ENCODE peak calls at places on chromosomes 3 and 15, in seven cellular contexts. W is heart right ventricle; D is substantia nigra; I is IMR-90; Q is CD4-positive, alpha-beta memory T cell; Y is CD8-positive, alpha-beta memory T cell; K is K562. X is an unnamed sample.

GRCh38 chr3:99625643-99626414 is 12.6 kb upstream of the COL8A1 start:
- DNase-seq in W (no peak), D (no peak), I (peak), Q (no peak), Y (no peak), K (no peak), X (no peak)

GRCh38 chr3:99895706-99896441 is 78.2 kb downstream of the CMSS1 start:
- DNase-seq in W (no peak), D (no peak), I (peak), Q (no peak), Y (no peak), K (no peak), X (peak)

GRCh38 chr15:57485869-57486268 is 105.8 kb upstream of the MYZAP start:
- DNase-seq in W (no peak), D (no peak), I (peak), Q (no peak), Y (no peak), K (no peak), X (peak)

GRCh38 chr3:24683511-24684384 is 189.1 kb upstream of the THRB start:
- DNase-seq in W (no peak), D (no peak), I (peak), Q (no peak), Y (no peak), K (peak), X (peak)

GRCh38 chr3:43921056-43921455 is 230.3 kb downstream of the ABHD5 start:
- DNase-seq in W (no peak), D (no peak), I (no peak), Q (no peak), Y (no peak), K (no peak), X (no peak)

GRCh38 chr15:89578146-89578545 is 2.9 kb downstream of the TICRR start:
- DNase-seq in W (no peak), D (no peak), I (no peak), Q (no peak), Y (no peak), K (no peak), X (no peak)

GRCh38 chr15:19973718-19974117 is 567.9 kb downstream of the GOLGA6L6 start:
- DNase-seq in W (no peak), D (no peak), I (no peak), Q (no peak), Y (no peak), K (peak), X (no peak)

GRCh38 chr15:40595219-40595618 is 1.2 kb downstream of the KNL1 start:
- DNase-seq in W (no peak), D (no peak), I (no peak), Q (no peak), Y (no peak), K (no peak), X (peak)

GRCh38 chr3:17674082-17674686 is 68.2 kb downstream of the TBC1D5 start:
- DNase-seq in W (no peak), D (no peak), I (no peak), Q (no peak), Y (no peak), K (no peak), X (no peak)

GRCh38 chr15:71679223-71680078 is 130.9 kb upstream of the NR2E3 start:
- DNase-seq in W (no peak), D (no peak), I (peak), Q (no peak), Y (no peak), K (no peak), X (no peak)

GRCh38 chr3:66038726-66039589 is at the start of gene MAGI1:
- DNase-seq in W (peak), D (peak), I (peak), Q (no peak), Y (no peak), K (peak), X (peak)

GRCh38 chr15:36948982-36949381 is 151.4 kb downstream of the MEIS2 start:
- DNase-seq in W (no peak), D (no peak), I (no peak), Q (no peak), Y (no peak), K (no peak), X (no peak)

GRCh38 chr3:49805884-49806701 is 3.0 kb downstream of the INKA1 start:
- DNase-seq in W (peak), D (no peak), I (no peak), Q (no peak), Y (peak), K (peak), X (no peak)

GRCh38 chr15:95302206-95302605 is 1028.3 kb upstream of the NR2F2 start:
- DNase-seq in W (no peak), D (no peak), I (no peak), Q (peak), Y (no peak), K (no peak), X (no peak)

GRCh38 chr3:16132926-16133325 is 41.6 kb upstream of the GALNT15 start:
- DNase-seq in W (peak), D (no peak), I (peak), Q (no peak), Y (no peak), K (no peak), X (no peak)

GRCh38 chr3:78751266-78751665 is 1016.5 kb downstream of the ROBO1 start:
- DNase-seq in W (no peak), D (no peak), I (peak), Q (no peak), Y (no peak), K (no peak), X (peak)

GRCh38 chr3:108420926-108421325 is 89.5 kb downstream of the MYH15 start:
- DNase-seq in W (no peak), D (no peak), I (peak), Q (no peak), Y (no peak), K (no peak), X (peak)

GRCh38 chr3:128426128-128426921 is 40.4 kb downstream of the DNAJB8 start:
- DNase-seq in W (peak), D (peak), I (no peak), Q (peak), Y (peak), K (peak), X (no peak)

GRCh38 chr15:27826902-27827321 is 272.2 kb downstream of the OCA2 start:
- DNase-seq in W (no peak), D (no peak), I (peak), Q (no peak), Y (no peak), K (no peak), X (no peak)

GRCh38 chr3:175149675-175150074 is 290.5 kb downstream of the NAALADL2 start:
- DNase-seq in W (no peak), D (no peak), I (peak), Q (no peak), Y (no peak), K (no peak), X (peak)

GRCh38 chr15:39919740-39920509 is at the start of gene GPR176:
- DNase-seq in W (peak), D (no peak), I (peak), Q (peak), Y (peak), K (no peak), X (peak)

GRCh38 chr3:169573129-169573528 is 90.4 kb downstream of the MECOM start:
- DNase-seq in W (no peak), D (no peak), I (no peak), Q (no peak), Y (no peak), K (no peak), X (no peak)

GRCh38 chr3:123286308-123287023 is 84.7 kb downstream of the SEC22A start:
- DNase-seq in W (no peak), D (no peak), I (peak), Q (peak), Y (no peak), K (peak), X (peak)

GRCh38 chr3:128518587-128519490 is 25.8 kb upstream of the GATA2 start:
- DNase-seq in W (no peak), D (no peak), I (no peak), Q (no peak), Y (no peak), K (no peak), X (no peak)

GRCh38 chr3:130488288-130488687 is 28.7 kb upstream of the COL6A6 start:
- DNase-seq in W (no peak), D (no peak), I (no peak), Q (no peak), Y (no peak), K (no peak), X (no peak)

GRCh38 chr3:72698154-72698917 is 149.9 kb downstream of the SHQ1 start:
- DNase-seq in W (no peak), D (no peak), I (no peak), Q (no peak), Y (no peak), K (no peak), X (no peak)

GRCh38 chr15:40322531-40323238 is 807 bp upstream of the INAFM2 start:
- DNase-seq in W (no peak), D (no peak), I (no peak), Q (no peak), Y (no peak), K (no peak), X (no peak)

GRCh38 chr3:192482809-192483208 is 244.5 kb downstream of the FGF12 start:
- DNase-seq in W (no peak), D (no peak), I (no peak), Q (no peak), Y (no peak), K (no peak), X (no peak)

GRCh38 chr3:16975083-16975482 is 90.3 kb downstream of the PLCL2 start:
- DNase-seq in W (no peak), D (no peak), I (no peak), Q (no peak), Y (no peak), K (no peak), X (no peak)

GRCh38 chr3:25151497-25151896 is 276.6 kb upstream of the RARB start:
- DNase-seq in W (no peak), D (no peak), I (no peak), Q (no peak), Y (no peak), K (no peak), X (no peak)

GRCh38 chr3:90184861-90185260 is 1077.4 kb downstream of the EPHA3 start:
- DNase-seq in W (no peak), D (no peak), I (peak), Q (no peak), Y (no peak), K (no peak), X (peak)

GRCh38 chr3:158701666-158702065 is 29.2 kb upstream of the LXN start:
- DNase-seq in W (no peak), D (no peak), I (peak), Q (no peak), Y (no peak), K (no peak), X (no peak)

GRCh38 chr3:111747490-111747889 is 111.6 kb upstream of the PHLDB2 start:
- DNase-seq in W (no peak), D (no peak), I (peak), Q (no peak), Y (no peak), K (no peak), X (peak)

GRCh38 chr15:65550681-65551098 is 20.4 kb downstream of the HACD3 start:
- DNase-seq in W (no peak), D (no peak), I (peak), Q (no peak), Y (no peak), K (no peak), X (no peak)

GRCh38 chr3:185927501-185928200 is 10.2 kb downstream of the TRA2B start:
- DNase-seq in W (no peak), D (no peak), I (no peak), Q (no peak), Y (no peak), K (no peak), X (no peak)

GRCh38 chr3:134611516-134611915 is 39.3 kb downstream of the KY start:
- DNase-seq in W (no peak), D (no peak), I (no peak), Q (no peak), Y (no peak), K (no peak), X (no peak)

GRCh38 chr3:123300572-123300971 is 98.8 kb downstream of the SEC22A start:
- DNase-seq in W (no peak), D (no peak), I (no peak), Q (no peak), Y (no peak), K (no peak), X (no peak)

GRCh38 chr15:60718661-60719069 is 239.7 kb upstream of the ICE2 start:
- DNase-seq in W (no peak), D (no peak), I (no peak), Q (no peak), Y (no peak), K (no peak), X (no peak)

GRCh38 chr3:60673123-60673522 is 578.1 kb downstream of the FHIT start:
- DNase-seq in W (no peak), D (no peak), I (peak), Q (no peak), Y (no peak), K (no peak), X (no peak)
- H3K27ac ChIP-seq in W (no peak), D (no peak), I (no peak), Q (no peak), Y (no peak), K (no peak), X (no peak)

DNA sequence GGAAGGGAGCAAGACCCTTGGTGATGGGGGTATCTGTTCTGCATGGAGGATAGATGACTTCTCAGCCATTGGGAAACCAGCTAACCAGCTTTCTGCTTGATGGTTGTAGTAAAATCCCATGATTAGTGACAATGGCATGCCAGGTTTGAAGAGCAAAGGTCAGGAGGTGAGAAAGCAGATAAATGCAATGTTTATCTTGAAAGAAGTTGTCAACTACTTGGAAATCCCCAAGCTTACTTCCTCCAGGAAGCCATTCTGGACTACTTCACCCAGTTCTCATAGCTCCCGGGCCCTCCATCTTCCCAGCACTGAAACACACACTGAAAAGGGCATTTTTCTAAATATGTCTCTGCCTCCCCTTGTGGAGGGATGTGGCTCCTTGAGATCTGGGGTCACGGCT is 51.3 kb downstream of the SMAD3 start:
- DNase-seq in W (no peak), D (no peak), I (peak), Q (peak), Y (no peak), K (no peak), X (no peak)
- H3K27ac ChIP-seq in W (peak), D (no peak), I (peak), Q (peak), Y (no peak), K (no peak), X (peak)

GRCh38 chr3:12965999-12966846 is 107.0 kb downstream of the IQSEC1 start:
- DNase-seq in W (no peak), D (no peak), I (no peak), Q (no peak), Y (no peak), K (no peak), X (no peak)

GRCh38 chr3:12964713-12965612 is 108.3 kb downstream of the IQSEC1 start:
- DNase-seq in W (no peak), D (no peak), I (no peak), Q (no peak), Y (no peak), K (no peak), X (no peak)

GRCh38 chr3:12968541-12968940 is 104.7 kb downstream of the IQSEC1 start:
- DNase-seq in W (no peak), D (no peak), I (no peak), Q (no peak), Y (no peak), K (no peak), X (no peak)

GRCh38 chr3:12967751-12968209 is 105.4 kb downstream of the IQSEC1 start:
- DNase-seq in W (peak), D (peak), I (peak), Q (peak), Y (peak), K (peak), X (no peak)

DNA sequence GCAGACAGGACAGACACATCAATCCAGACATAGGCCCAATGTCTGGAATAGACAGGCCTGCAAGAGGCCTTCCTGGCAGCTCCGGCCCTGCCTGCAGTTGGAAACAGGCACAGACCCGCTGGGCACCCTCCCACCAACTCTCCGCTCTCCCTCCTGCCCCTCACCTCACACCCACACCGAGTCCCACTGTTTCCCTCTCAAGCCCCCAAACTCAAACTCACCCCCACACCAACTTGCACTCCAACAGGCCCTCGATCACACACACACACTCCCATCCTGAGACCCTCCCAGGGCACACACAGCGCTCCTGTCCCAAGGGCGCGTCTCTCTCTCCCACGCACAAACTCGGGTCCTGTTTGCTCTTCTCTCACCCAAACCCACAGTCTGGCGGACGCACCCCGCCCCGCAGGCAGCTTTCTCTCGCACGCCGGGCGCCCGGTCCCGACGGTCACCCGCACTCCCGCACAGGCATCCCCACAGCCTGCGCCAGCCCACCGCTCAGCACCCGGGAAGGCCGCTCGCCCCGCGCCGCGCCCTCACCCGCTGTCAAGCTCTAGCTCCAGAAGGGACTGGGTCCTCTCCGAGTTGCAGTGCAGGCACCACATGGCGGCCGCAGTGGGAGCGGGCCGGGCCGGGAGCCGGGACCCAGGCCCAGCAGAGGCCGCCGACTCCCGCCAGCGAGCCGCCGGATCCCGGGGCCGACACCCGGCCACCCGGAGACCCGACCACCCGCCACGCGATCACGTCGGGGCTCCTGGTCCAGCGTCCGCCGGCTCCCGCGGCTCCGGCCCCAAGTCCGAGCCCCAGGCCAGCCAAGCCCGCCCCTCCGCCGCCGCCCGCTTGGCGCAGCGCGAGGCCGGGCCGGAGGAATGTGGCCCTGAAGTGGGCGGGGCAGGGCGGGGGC is 106.1 kb downstream of the IQSEC1 start:
- DNase-seq in W (peak), D (no peak), I (peak), Q (no peak), Y (no peak), K (peak), X (no peak)
- H3K27ac ChIP-seq in W (peak), D (peak), I (peak), Q (peak), Y (peak), K (peak), X (peak)

GRCh38 chr3:39190281-39191025 is 1.9 kb downstream of the XIRP1 start:
- DNase-seq in W (no peak), D (no peak), I (no peak), Q (no peak), Y (no peak), K (no peak), X (no peak)
- H3K27ac ChIP-seq in W (peak), D (no peak), I (no peak), Q (no peak), Y (no peak), K (no peak), X (no peak)

GRCh38 chr3:58135712-58136543 is 74.8 kb downstream of the DNASE1L3 start:
- DNase-seq in W (peak), D (no peak), I (no peak), Q (no peak), Y (no peak), K (no peak), X (no peak)
- H3K27ac ChIP-seq in W (peak), D (no peak), I (no peak), Q (no peak), Y (no peak), K (no peak), X (no peak)

DNA sequence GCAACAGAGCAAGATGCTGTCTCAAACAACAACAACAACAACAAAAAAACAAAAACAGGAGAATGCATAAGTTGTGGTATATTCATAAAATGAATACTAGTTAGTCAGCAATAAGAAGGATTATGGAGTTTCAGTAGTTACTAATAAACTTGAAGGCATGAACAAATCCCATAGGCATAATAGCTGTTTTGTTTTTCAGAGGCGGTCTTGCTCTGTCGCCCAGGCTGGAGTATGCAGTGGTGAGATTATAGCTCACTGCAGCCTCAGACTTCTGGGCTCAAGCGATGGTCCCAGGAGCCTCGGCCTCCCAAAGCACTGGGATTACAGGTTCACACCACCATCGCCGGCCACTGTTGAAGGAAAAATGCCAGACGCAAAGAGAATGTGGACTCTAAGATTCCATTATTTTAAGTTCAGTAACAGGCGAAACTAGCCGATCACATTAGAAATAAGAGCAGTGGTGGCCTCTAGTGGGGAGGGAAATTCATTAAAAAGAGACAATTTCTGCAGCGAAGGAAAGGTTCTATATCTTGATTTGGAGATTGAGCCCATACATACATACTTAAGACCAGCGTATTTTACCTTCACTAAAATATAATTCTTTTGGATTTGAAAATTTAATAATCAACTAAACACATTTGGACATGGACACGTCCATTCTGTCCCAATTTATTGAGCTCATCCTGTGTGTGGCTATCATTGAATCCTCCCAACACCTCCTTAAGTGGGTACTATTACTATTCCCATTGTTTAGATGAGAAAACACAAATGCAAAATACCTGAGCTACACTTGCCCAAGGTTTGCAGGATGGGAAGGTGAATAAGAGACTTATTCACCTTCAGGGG is 27.4 kb upstream of the HDAC11 start:
- DNase-seq in W (no peak), D (peak), I (peak), Q (peak), Y (peak), K (peak), X (peak)
- H3K27ac ChIP-seq in W (peak), D (peak), I (no peak), Q (peak), Y (no peak), K (peak), X (no peak)

GRCh38 chr3:52833202-52833601 is 1.6 kb downstream of the MUSTN1 start:
- DNase-seq in W (no peak), D (no peak), I (no peak), Q (no peak), Y (no peak), K (no peak), X (no peak)
- H3K27ac ChIP-seq in W (peak), D (no peak), I (no peak), Q (no peak), Y (no peak), K (no peak), X (no peak)